ENCODE peak calls at places on chromosomes 6 and 20, in ten cellular contexts. One of them, this sample, is unnamed.

GRCh38 chr6:136539967-136540366 is 10.3 kb downstream of the MAP7 start:
- DNase-seq in A549: no peak
- DNase-seq in K562: no peak
- DNase-seq in NB4: no peak
- DNase-seq in fibroblast of the aortic adventitia: no peak
- DNase-seq in tibial nerve: no peak
- DNase-seq in fibroblast of mammary gland: no peak
- DNase-seq in heart left ventricle: no peak
- DNase-seq in BE2C: no peak
- DNase-seq in astrocyte: no peak
- DNase-seq in this sample: peak

GRCh38 chr6:51495806-51496380 is 591.5 kb downstream of the PKHD1 start:
- DNase-seq in NB4: no peak
- DNase-seq in tibial nerve: no peak
- DNase-seq in A549: no peak
- DNase-seq in BE2C: no peak
- DNase-seq in K562: no peak
- DNase-seq in astrocyte: no peak
- DNase-seq in heart left ventricle: no peak
- DNase-seq in fibroblast of the aortic adventitia: no peak
- DNase-seq in fibroblast of mammary gland: no peak
- DNase-seq in this sample: no peak

GRCh38 chr6:5599112-5599511 is 337.8 kb downstream of the FARS2 start:
- DNase-seq in fibroblast of mammary gland: peak
- DNase-seq in BE2C: no peak
- DNase-seq in fibroblast of the aortic adventitia: no peak
- DNase-seq in tibial nerve: no peak
- DNase-seq in NB4: no peak
- DNase-seq in K562: no peak
- DNase-seq in heart left ventricle: no peak
- DNase-seq in astrocyte: no peak
- DNase-seq in A549: no peak
- DNase-seq in this sample: no peak

GRCh38 chr20:676315-676937 is 824 bp upstream of the SCRT2 start:
- DNase-seq in fibroblast of the aortic adventitia: no peak
- DNase-seq in BE2C: no peak
- DNase-seq in tibial nerve: no peak
- DNase-seq in NB4: peak
- DNase-seq in fibroblast of mammary gland: no peak
- DNase-seq in heart left ventricle: no peak
- DNase-seq in astrocyte: no peak
- DNase-seq in A549: no peak
- DNase-seq in K562: no peak
- DNase-seq in this sample: no peak

GRCh38 chr20:51184289-51184688 is 161.4 kb upstream of the KCNG1 start:
- DNase-seq in K562: no peak
- DNase-seq in NB4: no peak
- DNase-seq in astrocyte: peak
- DNase-seq in BE2C: no peak
- DNase-seq in heart left ventricle: no peak
- DNase-seq in fibroblast of mammary gland: peak
- DNase-seq in fibroblast of the aortic adventitia: peak
- DNase-seq in A549: no peak
- DNase-seq in tibial nerve: no peak
- DNase-seq in this sample: peak

GRCh38 chr6:86961432-86962200 is 24.3 kb downstream of the HTR1E start:
- DNase-seq in astrocyte: peak
- DNase-seq in tibial nerve: no peak
- DNase-seq in heart left ventricle: no peak
- DNase-seq in fibroblast of mammary gland: no peak
- DNase-seq in fibroblast of the aortic adventitia: no peak
- DNase-seq in A549: no peak
- DNase-seq in BE2C: no peak
- DNase-seq in NB4: no peak
- DNase-seq in K562: no peak
- DNase-seq in this sample: no peak

GRCh38 chr6:48733581-48733980 is 622.6 kb upstream of the PTCHD4 start:
- DNase-seq in astrocyte: no peak
- DNase-seq in fibroblast of the aortic adventitia: peak
- DNase-seq in K562: no peak
- DNase-seq in NB4: peak
- DNase-seq in heart left ventricle: no peak
- DNase-seq in BE2C: no peak
- DNase-seq in tibial nerve: no peak
- DNase-seq in fibroblast of mammary gland: peak
- DNase-seq in A549: no peak
- DNase-seq in this sample: peak

GRCh38 chr20:51220293-51220706 is 197.4 kb upstream of the KCNG1 start:
- DNase-seq in tibial nerve: no peak
- DNase-seq in BE2C: peak
- DNase-seq in fibroblast of the aortic adventitia: peak
- DNase-seq in A549: peak
- DNase-seq in NB4: peak
- DNase-seq in fibroblast of mammary gland: peak
- DNase-seq in heart left ventricle: no peak
- DNase-seq in K562: peak
- DNase-seq in astrocyte: no peak
- DNase-seq in this sample: peak

GRCh38 chr6:108492131-108492766 is 68.5 kb upstream of the FOXO3 start:
- DNase-seq in NB4: peak
- DNase-seq in K562: peak
- DNase-seq in fibroblast of mammary gland: peak
- DNase-seq in heart left ventricle: no peak
- DNase-seq in fibroblast of the aortic adventitia: peak
- DNase-seq in A549: peak
- DNase-seq in BE2C: no peak
- DNase-seq in astrocyte: peak
- DNase-seq in tibial nerve: no peak
- DNase-seq in this sample: peak

GRCh38 chr6:12637960-12638641 is 78.5 kb upstream of the PHACTR1 start:
- DNase-seq in tibial nerve: no peak
- DNase-seq in NB4: peak
- DNase-seq in fibroblast of the aortic adventitia: peak
- DNase-seq in heart left ventricle: peak
- DNase-seq in astrocyte: peak
- DNase-seq in A549: peak
- DNase-seq in fibroblast of mammary gland: peak
- DNase-seq in K562: peak
- DNase-seq in BE2C: peak
- DNase-seq in this sample: peak

GRCh38 chr6:161349886-161350285 is 76.0 kb upstream of the AGPAT4 start:
- DNase-seq in heart left ventricle: no peak
- DNase-seq in astrocyte: no peak
- DNase-seq in A549: no peak
- DNase-seq in fibroblast of mammary gland: no peak
- DNase-seq in fibroblast of the aortic adventitia: no peak
- DNase-seq in BE2C: no peak
- DNase-seq in tibial nerve: no peak
- DNase-seq in NB4: no peak
- DNase-seq in K562: no peak
- DNase-seq in this sample: no peak

GRCh38 chr6:170584954-170585498 is 589 bp upstream of the PDCD2 start:
- DNase-seq in A549: no peak
- DNase-seq in heart left ventricle: no peak
- DNase-seq in tibial nerve: no peak
- DNase-seq in fibroblast of mammary gland: no peak
- DNase-seq in astrocyte: no peak
- DNase-seq in fibroblast of the aortic adventitia: no peak
- DNase-seq in BE2C: no peak
- DNase-seq in NB4: peak
- DNase-seq in K562: no peak
- DNase-seq in this sample: no peak

GRCh38 chr20:18055261-18055660 is 2.5 kb downstream of the OVOL2 start:
- DNase-seq in tibial nerve: no peak
- DNase-seq in fibroblast of the aortic adventitia: no peak
- DNase-seq in heart left ventricle: no peak
- DNase-seq in A549: no peak
- DNase-seq in fibroblast of mammary gland: no peak
- DNase-seq in BE2C: no peak
- DNase-seq in astrocyte: no peak
- DNase-seq in NB4: peak
- DNase-seq in K562: no peak
- DNase-seq in this sample: no peak

GRCh38 chr20:64063389-64064144 is 569 bp downstream of the TCEA2 start:
- DNase-seq in NB4: peak
- DNase-seq in fibroblast of the aortic adventitia: no peak
- DNase-seq in BE2C: peak
- DNase-seq in tibial nerve: no peak
- DNase-seq in fibroblast of mammary gland: no peak
- DNase-seq in heart left ventricle: peak
- DNase-seq in K562: peak
- DNase-seq in astrocyte: no peak
- DNase-seq in A549: no peak
- DNase-seq in this sample: no peak

GRCh38 chr6:170108456-170108855 is 182.4 kb downstream of the DLL1 start:
- DNase-seq in fibroblast of mammary gland: no peak
- DNase-seq in A549: no peak
- DNase-seq in NB4: no peak
- DNase-seq in heart left ventricle: peak
- DNase-seq in fibroblast of the aortic adventitia: no peak
- DNase-seq in BE2C: no peak
- DNase-seq in tibial nerve: no peak
- DNase-seq in astrocyte: no peak
- DNase-seq in K562: no peak
- DNase-seq in this sample: no peak

GRCh38 chr20:52425253-52425652 is 233.7 kb upstream of the ZFP64 start:
- DNase-seq in BE2C: no peak
- DNase-seq in A549: no peak
- DNase-seq in K562: peak
- DNase-seq in NB4: no peak
- DNase-seq in astrocyte: no peak
- DNase-seq in fibroblast of mammary gland: peak
- DNase-seq in tibial nerve: no peak
- DNase-seq in fibroblast of the aortic adventitia: no peak
- DNase-seq in heart left ventricle: no peak
- DNase-seq in this sample: peak
- H3K4me3 ChIP-seq in BE2C: no peak
- H3K4me3 ChIP-seq in A549: no peak
- H3K4me3 ChIP-seq in K562: no peak
- H3K4me3 ChIP-seq in NB4: no peak
- H3K4me3 ChIP-seq in astrocyte: no peak
- H3K4me3 ChIP-seq in fibroblast of mammary gland: no peak
- H3K4me3 ChIP-seq in tibial nerve: no peak
- H3K4me3 ChIP-seq in fibroblast of the aortic adventitia: no peak
- H3K4me3 ChIP-seq in heart left ventricle: no peak
- H3K4me3 ChIP-seq in this sample: no peak

GRCh38 chr20:53828673-53829085 is 235.0 kb upstream of the ZNF217 start:
- DNase-seq in heart left ventricle: peak
- DNase-seq in tibial nerve: no peak
- DNase-seq in K562: peak
- DNase-seq in NB4: peak
- DNase-seq in BE2C: no peak
- DNase-seq in astrocyte: peak
- DNase-seq in fibroblast of mammary gland: peak
- DNase-seq in A549: peak
- DNase-seq in fibroblast of the aortic adventitia: peak
- DNase-seq in this sample: peak

GRCh38 chr20:53827292-53827995 is 233.8 kb upstream of the ZNF217 start:
- DNase-seq in tibial nerve: no peak
- DNase-seq in fibroblast of mammary gland: no peak
- DNase-seq in A549: no peak
- DNase-seq in BE2C: no peak
- DNase-seq in NB4: no peak
- DNase-seq in K562: no peak
- DNase-seq in astrocyte: no peak
- DNase-seq in heart left ventricle: no peak
- DNase-seq in fibroblast of the aortic adventitia: no peak
- DNase-seq in this sample: no peak

GRCh38 chr20:53827996-53828672 is 234.5 kb upstream of the ZNF217 start:
- DNase-seq in tibial nerve: no peak
- DNase-seq in K562: no peak
- DNase-seq in fibroblast of the aortic adventitia: peak
- DNase-seq in NB4: no peak
- DNase-seq in BE2C: no peak
- DNase-seq in A549: no peak
- DNase-seq in fibroblast of mammary gland: peak
- DNase-seq in astrocyte: peak
- DNase-seq in heart left ventricle: peak
- DNase-seq in this sample: peak

GRCh38 chr20:53829706-53830521 is 236.3 kb upstream of the ZNF217 start:
- DNase-seq in tibial nerve: no peak
- DNase-seq in K562: peak
- DNase-seq in astrocyte: peak
- DNase-seq in fibroblast of the aortic adventitia: peak
- DNase-seq in A549: no peak
- DNase-seq in fibroblast of mammary gland: peak
- DNase-seq in heart left ventricle: no peak
- DNase-seq in BE2C: no peak
- DNase-seq in NB4: peak
- DNase-seq in this sample: peak

GRCh38 chr20:53829086-53829703 is 235.6 kb upstream of the ZNF217 start:
- DNase-seq in BE2C: no peak
- DNase-seq in fibroblast of the aortic adventitia: peak
- DNase-seq in A549: peak
- DNase-seq in tibial nerve: no peak
- DNase-seq in fibroblast of mammary gland: peak
- DNase-seq in heart left ventricle: no peak
- DNase-seq in K562: peak
- DNase-seq in NB4: peak
- DNase-seq in astrocyte: peak
- DNase-seq in this sample: peak
- TF ChIP-seq CTCF in BE2C: no peak
- TF ChIP-seq CTCF in fibroblast of the aortic adventitia: no peak
- TF ChIP-seq CTCF in A549: no peak
- TF ChIP-seq CTCF in tibial nerve: no peak
- TF ChIP-seq CTCF in fibroblast of mammary gland: no peak
- TF ChIP-seq CTCF in heart left ventricle: no peak
- TF ChIP-seq CTCF in K562: no peak
- TF ChIP-seq CTCF in NB4: no peak
- TF ChIP-seq CTCF in astrocyte: no peak
- TF ChIP-seq CTCF in this sample: no peak

DNA sequence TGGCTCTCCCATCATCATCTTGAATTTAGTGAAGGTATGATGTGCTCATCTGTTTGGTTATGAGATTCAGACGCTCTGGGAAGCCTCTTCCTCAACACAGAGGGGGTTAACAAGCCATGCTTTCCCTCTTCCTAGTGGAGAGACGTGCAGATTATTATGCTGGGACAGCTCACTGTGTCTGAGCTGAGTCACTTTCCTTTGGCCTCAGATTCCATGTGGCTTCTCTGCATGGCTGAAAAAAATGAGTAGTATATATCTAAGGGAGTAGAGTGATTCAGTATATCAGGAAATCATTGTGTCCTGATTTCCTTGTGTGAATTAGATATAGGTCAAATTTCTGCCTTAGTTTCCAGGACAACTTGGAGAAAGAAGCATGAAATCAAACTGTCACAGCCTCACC is 52.6 kb downstream of the FIG4 start:
- DNase-seq in heart left ventricle: no peak
- DNase-seq in A549: no peak
- DNase-seq in tibial nerve: no peak
- DNase-seq in NB4: no peak
- DNase-seq in K562: no peak
- DNase-seq in fibroblast of mammary gland: peak
- DNase-seq in fibroblast of the aortic adventitia: peak
- DNase-seq in BE2C: no peak
- DNase-seq in astrocyte: peak
- DNase-seq in this sample: peak
- H3K4me3 ChIP-seq in heart left ventricle: no peak
- H3K4me3 ChIP-seq in A549: no peak
- H3K4me3 ChIP-seq in tibial nerve: no peak
- H3K4me3 ChIP-seq in NB4: no peak
- H3K4me3 ChIP-seq in K562: no peak
- H3K4me3 ChIP-seq in fibroblast of mammary gland: no peak
- H3K4me3 ChIP-seq in fibroblast of the aortic adventitia: no peak
- H3K4me3 ChIP-seq in BE2C: no peak
- H3K4me3 ChIP-seq in astrocyte: no peak
- H3K4me3 ChIP-seq in this sample: no peak

GRCh38 chr6:141354191-141354950 is 778.4 kb upstream of the GJE1 start:
- DNase-seq in fibroblast of mammary gland: no peak
- DNase-seq in heart left ventricle: no peak
- DNase-seq in fibroblast of the aortic adventitia: peak
- DNase-seq in tibial nerve: no peak
- DNase-seq in K562: peak
- DNase-seq in astrocyte: no peak
- DNase-seq in A549: no peak
- DNase-seq in BE2C: no peak
- DNase-seq in NB4: no peak
- DNase-seq in this sample: no peak
- TF ChIP-seq CTCF in fibroblast of mammary gland: no peak
- TF ChIP-seq CTCF in heart left ventricle: no peak
- TF ChIP-seq CTCF in fibroblast of the aortic adventitia: no peak
- TF ChIP-seq CTCF in tibial nerve: no peak
- TF ChIP-seq CTCF in K562: no peak
- TF ChIP-seq CTCF in astrocyte: no peak
- TF ChIP-seq CTCF in A549: no peak
- TF ChIP-seq CTCF in BE2C: no peak
- TF ChIP-seq CTCF in NB4: no peak
- TF ChIP-seq CTCF in this sample: no peak

This sample was measured in choroid plexus epithelial cell.